ENCODE peak calls at places on chromosomes 5 and 9, in eight cellular contexts. One of them, this sample, is unnamed.

GRCh38 chr9:129544766-129545165 is 76.1 kb downstream of the C9orf50 start:
- DNase-seq in GM20000: no peak
- DNase-seq in fibroblast of villous mesenchyme: no peak
- DNase-seq in NCI-H146: no peak
- DNase-seq in glutamatergic neuron: no peak
- DNase-seq in AG08395: peak
- DNase-seq in stimulated activated CD4-positive, alpha-beta T cell treated with anti-CD3 and anti-CD28 coated beads, Interleukin-4, amount 100 ng/mL, for 1 hour: no peak
- DNase-seq in NCI-H1417 treated with DMSO at 0.1 percent for 48 hours: no peak
- DNase-seq in this sample: no peak

GRCh38 chr5:145579336-145579735 is 255.8 kb downstream of the PRELID2 start:
- DNase-seq in GM20000: no peak
- DNase-seq in fibroblast of villous mesenchyme: no peak
- DNase-seq in NCI-H146: no peak
- DNase-seq in glutamatergic neuron: no peak
- DNase-seq in AG08395: no peak
- DNase-seq in stimulated activated CD4-positive, alpha-beta T cell treated with anti-CD3 and anti-CD28 coated beads, Interleukin-4, amount 100 ng/mL, for 1 hour: no peak
- DNase-seq in NCI-H1417 treated with DMSO at 0.1 percent for 48 hours: no peak
- DNase-seq in this sample: no peak

GRCh38 chr5:68478306-68479091 is 262.9 kb downstream of the PIK3R1 start:
- DNase-seq in GM20000: no peak
- DNase-seq in fibroblast of villous mesenchyme: peak
- DNase-seq in NCI-H146: no peak
- DNase-seq in glutamatergic neuron: no peak
- DNase-seq in AG08395: peak
- DNase-seq in stimulated activated CD4-positive, alpha-beta T cell treated with anti-CD3 and anti-CD28 coated beads, Interleukin-4, amount 100 ng/mL, for 1 hour: no peak
- DNase-seq in NCI-H1417 treated with DMSO at 0.1 percent for 48 hours: no peak
- DNase-seq in this sample: no peak

GRCh38 chr5:179164331-179165311 is 104.4 kb downstream of the ZNF354C start:
- DNase-seq in GM20000: no peak
- DNase-seq in fibroblast of villous mesenchyme: no peak
- DNase-seq in NCI-H146: no peak
- DNase-seq in glutamatergic neuron: no peak
- DNase-seq in AG08395: no peak
- DNase-seq in stimulated activated CD4-positive, alpha-beta T cell treated with anti-CD3 and anti-CD28 coated beads, Interleukin-4, amount 100 ng/mL, for 1 hour: no peak
- DNase-seq in NCI-H1417 treated with DMSO at 0.1 percent for 48 hours: no peak
- DNase-seq in this sample: no peak

GRCh38 chr9:16012621-16013020 is 459.8 kb downstream of the CCDC171 start:
- DNase-seq in GM20000: no peak
- DNase-seq in fibroblast of villous mesenchyme: no peak
- DNase-seq in NCI-H146: no peak
- DNase-seq in glutamatergic neuron: no peak
- DNase-seq in AG08395: peak
- DNase-seq in stimulated activated CD4-positive, alpha-beta T cell treated with anti-CD3 and anti-CD28 coated beads, Interleukin-4, amount 100 ng/mL, for 1 hour: no peak
- DNase-seq in NCI-H1417 treated with DMSO at 0.1 percent for 48 hours: no peak
- DNase-seq in this sample: no peak

GRCh38 chr9:69172895-69173294 is 1.2 kb upstream of the TJP2 start:
- DNase-seq in GM20000: no peak
- DNase-seq in fibroblast of villous mesenchyme: no peak
- DNase-seq in NCI-H146: no peak
- DNase-seq in glutamatergic neuron: no peak
- DNase-seq in AG08395: no peak
- DNase-seq in stimulated activated CD4-positive, alpha-beta T cell treated with anti-CD3 and anti-CD28 coated beads, Interleukin-4, amount 100 ng/mL, for 1 hour: no peak
- DNase-seq in NCI-H1417 treated with DMSO at 0.1 percent for 48 hours: no peak
- DNase-seq in this sample: no peak

GRCh38 chr5:14397717-14398116 is 183.9 kb upstream of the OTULINL start:
- DNase-seq in GM20000: no peak
- DNase-seq in fibroblast of villous mesenchyme: peak
- DNase-seq in NCI-H146: no peak
- DNase-seq in glutamatergic neuron: no peak
- DNase-seq in AG08395: peak
- DNase-seq in stimulated activated CD4-positive, alpha-beta T cell treated with anti-CD3 and anti-CD28 coated beads, Interleukin-4, amount 100 ng/mL, for 1 hour: no peak
- DNase-seq in NCI-H1417 treated with DMSO at 0.1 percent for 48 hours: no peak
- DNase-seq in this sample: no peak

GRCh38 chr9:135909371-135909770 is 2.0 kb upstream of the CAMSAP1 start:
- DNase-seq in GM20000: no peak
- DNase-seq in fibroblast of villous mesenchyme: no peak
- DNase-seq in NCI-H146: no peak
- DNase-seq in glutamatergic neuron: no peak
- DNase-seq in AG08395: no peak
- DNase-seq in stimulated activated CD4-positive, alpha-beta T cell treated with anti-CD3 and anti-CD28 coated beads, Interleukin-4, amount 100 ng/mL, for 1 hour: no peak
- DNase-seq in NCI-H1417 treated with DMSO at 0.1 percent for 48 hours: no peak
- DNase-seq in this sample: no peak

GRCh38 chr9:73215249-73215648 is 63.6 kb downstream of the ANXA1 start:
- DNase-seq in GM20000: no peak
- DNase-seq in fibroblast of villous mesenchyme: no peak
- DNase-seq in NCI-H146: no peak
- DNase-seq in glutamatergic neuron: no peak
- DNase-seq in AG08395: no peak
- DNase-seq in stimulated activated CD4-positive, alpha-beta T cell treated with anti-CD3 and anti-CD28 coated beads, Interleukin-4, amount 100 ng/mL, for 1 hour: no peak
- DNase-seq in NCI-H1417 treated with DMSO at 0.1 percent for 48 hours: no peak
- DNase-seq in this sample: no peak